ENCODE peak calls at places on chromosomes 12 and 14, in six cellular contexts. Q is psoas muscle, X is ovary, N is GM12865, R is endothelial cell, T is GM13977. Z is an unnamed sample.

GRCh38 chr14:31139301-31139847 is 68.2 kb downstream of the HECTD1 start:
- DNase-seq in X (no peak), T (no peak), Q (no peak), R (no peak), N (no peak), Z (no peak)

GRCh38 chr12:108199111-108199510 is 70.0 kb downstream of the WSCD2 start:
- DNase-seq in Q (no peak), T (no peak), X (no peak), N (no peak), R (no peak), Z (no peak)

GRCh38 chr12:47775100-47775911 is 2.3 kb downstream of the SLC48A1 start:
- DNase-seq in X (peak), R (no peak), Q (peak), N (peak), T (peak), Z (no peak)

GRCh38 chr12:125178222-125178621 is 113.0 kb downstream of the AACS start:
- DNase-seq in N (no peak), Q (no peak), T (no peak), X (no peak), R (no peak), Z (no peak)

GRCh38 chr12:71607494-71608330 is 55.9 kb downstream of the ZFC3H1 start:
- DNase-seq in Q (no peak), N (no peak), X (no peak), T (no peak), R (no peak), Z (no peak)

GRCh38 chr12:68838046-68838886 is 30.3 kb downstream of the MDM2 start:
- DNase-seq in X (no peak), N (no peak), R (no peak), T (no peak), Q (no peak), Z (no peak)

GRCh38 chr14:103118663-103119404 is 4.4 kb upstream of the TNFAIP2 start:
- DNase-seq in X (no peak), N (no peak), Q (peak), T (no peak), R (no peak), Z (no peak)

GRCh38 chr12:109949089-109949488 is 47.1 kb downstream of the GIT2 start:
- DNase-seq in Q (no peak), N (no peak), R (no peak), X (peak), T (no peak), Z (no peak)

GRCh38 chr14:67240168-67240932 is 885 bp upstream of the PALS1 start:
- DNase-seq in X (no peak), Q (peak), T (peak), R (peak), N (peak), Z (peak)

GRCh38 chr14:68814376-68815287 is 21.8 kb upstream of the ZFP36L1 start:
- DNase-seq in N (peak), Q (peak), X (peak), R (peak), T (peak), Z (peak)

GRCh38 chr12:46124848-46125619 is 134.7 kb upstream of the SCAF11 start:
- DNase-seq in R (peak), Q (no peak), T (peak), N (peak), X (peak), Z (peak)

GRCh38 chr12:50104614-50105366 is 982 bp downstream of the GPD1 start:
- DNase-seq in Q (peak), T (no peak), R (no peak), X (no peak), N (no peak), Z (no peak)

GRCh38 chr12:38025916-38026315 is 290.7 kb upstream of the ALG10B start:
- DNase-seq in T (no peak), Q (no peak), X (no peak), R (no peak), N (no peak), Z (no peak)

GRCh38 chr12:14993537-14994266 is 20.9 kb downstream of the PDE6H start:
- DNase-seq in Q (no peak), X (no peak), T (no peak), R (no peak), N (peak), Z (no peak)

GRCh38 chr12:22289250-22289649 is 45.3 kb downstream of the ST8SIA1 start:
- DNase-seq in X (no peak), T (no peak), R (no peak), N (no peak), Q (no peak), Z (no peak)

GRCh38 chr12:79934309-79935020 is 432 bp downstream of the PPP1R12A start:
- DNase-seq in Q (no peak), T (no peak), N (no peak), X (peak), R (peak), Z (peak)

GRCh38 chr12:79933580-79934264 is 1.2 kb downstream of the PPP1R12A start:
- DNase-seq in X (no peak), T (no peak), Q (no peak), N (peak), R (peak), Z (no peak)

GRCh38 chr12:79935624-79936040 is 735 bp upstream of the PPP1R12A start:
- DNase-seq in R (no peak), T (peak), Q (no peak), X (no peak), N (peak), Z (no peak)

GRCh38 chr12:79936670-79937069 is 1.8 kb upstream of the PPP1R12A start:
- DNase-seq in T (no peak), X (no peak), Q (no peak), N (no peak), R (no peak), Z (no peak)

GRCh38 chr12:79935021-79935623 is at the start of gene PPP1R12A:
- DNase-seq in X (peak), R (peak), Q (peak), N (peak), T (peak), Z (peak)
- TF ChIP-seq CTCF in X (no peak), R (no peak), Q (peak), N (no peak), T (no peak), Z (no peak)

DNA sequence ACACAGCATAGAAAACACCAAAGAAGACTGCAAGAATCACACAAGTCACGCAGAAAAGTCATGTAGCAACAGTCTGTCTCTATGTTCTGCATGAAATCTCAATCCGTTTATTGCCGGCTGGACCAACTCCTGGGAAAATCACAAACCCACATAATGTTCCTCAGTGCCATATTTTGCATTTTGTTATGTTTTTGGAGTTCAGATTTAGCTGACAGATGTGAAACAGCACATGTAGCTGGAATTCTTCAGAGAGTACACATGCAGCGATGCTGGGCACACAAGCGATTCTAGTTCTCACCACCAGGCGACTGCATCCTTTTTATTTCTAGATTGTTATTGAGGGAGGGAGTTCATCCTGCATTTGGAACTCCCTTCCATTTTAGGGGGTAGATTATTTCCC is 193.2 kb downstream of the APAF1 start:
- DNase-seq in T (no peak), Q (no peak), N (no peak), X (peak), R (no peak), Z (no peak)
- TF ChIP-seq CTCF in T (no peak), Q (no peak), N (peak), X (no peak), R (peak), Z (no peak)

GRCh38 chr12:6315184-6315583 is 4.7 kb downstream of the PLEKHG6 start:
- DNase-seq in R (no peak), Q (no peak), T (no peak), X (no peak), N (no peak), Z (no peak)

GRCh38 chr12:6311822-6312528 is 1.5 kb downstream of the PLEKHG6 start:
- DNase-seq in Q (no peak), R (no peak), T (no peak), N (no peak), X (no peak), Z (no peak)

GRCh38 chr12:6314776-6315175 is 4.3 kb downstream of the PLEKHG6 start:
- DNase-seq in T (no peak), R (no peak), N (no peak), Q (no peak), X (no peak), Z (no peak)

GRCh38 chr12:6312529-6313325 is 2.2 kb downstream of the PLEKHG6 start:
- DNase-seq in R (no peak), X (no peak), N (peak), T (peak), Q (no peak), Z (peak)

GRCh38 chr12:6313326-6313940 is 3.0 kb downstream of the PLEKHG6 start:
- DNase-seq in T (no peak), Q (no peak), N (no peak), X (no peak), R (no peak), Z (no peak)
- TF ChIP-seq CTCF in T (no peak), Q (no peak), N (no peak), X (no peak), R (no peak), Z (no peak)

DNA sequence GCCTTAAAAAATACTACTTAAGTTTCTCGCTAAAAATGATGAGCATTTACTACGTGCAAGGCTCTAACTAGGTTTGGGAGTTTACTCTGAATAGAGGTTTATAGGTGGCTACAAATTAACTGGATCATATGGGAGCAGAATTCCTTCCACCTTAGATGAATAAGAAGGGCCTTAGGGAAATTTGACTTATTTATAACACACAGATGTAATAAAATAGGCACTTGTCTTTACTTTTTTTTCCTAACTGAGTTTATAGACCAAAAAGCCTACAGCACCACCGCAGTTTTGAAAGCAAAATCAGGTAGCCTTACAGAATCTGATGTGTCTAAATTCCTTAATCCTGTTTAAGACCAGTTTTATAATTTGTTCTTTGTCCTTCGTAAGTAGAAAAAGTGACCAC is 10.5 kb downstream of the AEBP2 start:
- DNase-seq in X (no peak), R (no peak), N (no peak), T (no peak), Q (no peak), Z (no peak)
- TF ChIP-seq CTCF in X (no peak), R (no peak), N (no peak), T (no peak), Q (no peak), Z (no peak)

DNA sequence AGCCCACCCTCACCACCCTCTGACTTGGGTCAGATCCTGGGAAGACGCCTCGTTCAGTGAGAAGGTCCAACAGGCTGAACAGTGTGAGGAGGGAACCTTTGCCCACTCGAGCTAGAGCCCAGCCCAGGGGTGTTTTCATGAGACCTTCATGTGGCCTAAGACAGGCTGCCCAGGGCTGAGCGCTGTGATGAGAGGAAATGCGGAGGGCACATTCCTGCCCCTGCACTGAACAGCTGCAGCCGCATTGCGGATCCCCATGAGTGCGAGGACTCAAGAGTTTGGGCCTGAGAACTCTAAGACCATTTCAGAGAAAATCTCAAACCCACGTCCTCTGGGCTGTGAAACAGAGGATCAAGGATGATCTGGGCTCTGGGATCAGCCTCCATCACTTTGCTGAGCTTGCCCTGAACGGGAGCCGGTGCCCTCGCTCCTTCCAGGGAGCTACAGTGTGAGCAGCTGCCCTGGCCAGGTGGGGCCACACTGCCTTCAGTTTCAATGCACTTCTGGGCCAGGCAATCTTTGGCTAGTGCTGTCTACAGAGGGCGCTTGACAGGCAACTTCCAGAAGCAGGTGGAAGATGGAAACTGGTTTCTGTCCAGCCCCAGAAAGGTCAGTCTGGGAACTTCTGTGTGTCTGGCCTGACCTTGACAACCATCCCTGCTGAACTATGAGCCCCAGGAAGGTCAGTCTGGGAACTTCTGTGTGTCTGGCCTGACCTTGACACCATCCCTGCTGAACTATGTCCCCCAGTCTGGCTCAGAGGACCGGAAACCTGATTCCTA is 43.5 kb upstream of the P2RX7 start:
- DNase-seq in Q (no peak), N (no peak), R (no peak), X (no peak), T (no peak), Z (no peak)
- TF ChIP-seq CTCF in Q (no peak), N (no peak), R (no peak), X (no peak), T (no peak), Z (no peak)